ENCODE peak calls at places on chromosomes 7 and 10, in seven cellular contexts. N, L, G, S, M, A and X are unnamed samples.

GRCh38 chr10:5449823-5450222 is 37.5 kb downstream of the NET1 start:
- DNase-seq in M (no peak), S (peak), L (no peak), G (no peak), N (no peak), A (no peak), X (no peak)

GRCh38 chr7:108000875-108001758 is 1.8 kb downstream of the LAMB1 start:
- DNase-seq in M (no peak), A (no peak), L (no peak), S (peak), N (peak), G (peak), X (peak)

GRCh38 chr7:92621026-92621540 is 30.9 kb upstream of the FAM133B start:
- DNase-seq in N (no peak), S (peak), A (peak), G (peak), M (peak), L (peak), X (peak)

GRCh38 chr10:34299105-34299611 is 515.9 kb downstream of the PARD3 start:
- DNase-seq in G (no peak), S (no peak), M (no peak), N (no peak), A (no peak), L (peak), X (no peak)

GRCh38 chr7:101362334-101363195 is at the start of gene COL26A1:
- DNase-seq in L (no peak), N (no peak), M (no peak), A (no peak), S (peak), G (peak), X (no peak)

GRCh38 chr7:95772771-95773581 is 622 bp downstream of the DYNC1I1 start:
- DNase-seq in A (no peak), L (peak), N (peak), M (no peak), S (peak), G (no peak), X (peak)

GRCh38 chr7:157440346-157441022 is 103.7 kb downstream of the DNAJB6 start:
- DNase-seq in N (no peak), G (no peak), A (no peak), L (no peak), S (no peak), M (no peak), X (peak)

GRCh38 chr7:901388-902154 is 25.2 kb downstream of the GET4 start:
- DNase-seq in S (peak), G (peak), M (no peak), N (peak), L (peak), A (no peak), X (peak)

GRCh38 chr7:2936301-2936700 is 92.2 kb upstream of the GNA12 start:
- DNase-seq in A (no peak), G (no peak), M (no peak), S (no peak), L (no peak), N (no peak), X (peak)

GRCh38 chr7:101225650-101226049 is 7.7 kb downstream of the ZNHIT1 start:
- DNase-seq in M (no peak), G (no peak), N (no peak), S (no peak), A (no peak), L (no peak), X (no peak)

GRCh38 chr7:42566981-42567510 is 330.0 kb upstream of the GLI3 start:
- DNase-seq in M (no peak), L (no peak), S (peak), A (no peak), G (no peak), N (no peak), X (no peak)

GRCh38 chr10:100653957-100654834 is 91.2 kb upstream of the PAX2 start:
- DNase-seq in S (peak), L (no peak), G (peak), M (no peak), N (no peak), A (no peak), X (no peak)

GRCh38 chr10:97128851-97129186 is 56.9 kb downstream of the SLIT1 start:
- DNase-seq in A (no peak), N (no peak), S (no peak), L (no peak), G (no peak), M (no peak), X (no peak)

GRCh38 chr10:14306201-14306600 is 24.5 kb downstream of the FRMD4A start:
- DNase-seq in L (no peak), M (no peak), A (no peak), G (no peak), N (no peak), S (no peak), X (no peak)

GRCh38 chr7:142894886-142895593 is 9.5 kb upstream of the TRPV6 start:
- DNase-seq in N (no peak), S (no peak), L (no peak), A (no peak), G (no peak), M (no peak), X (no peak)